ENCODE peak calls at places on chromosomes 11 and 22, in seven cellular contexts. Z, C, D, K, V, R and G are unnamed samples. For H3K27me3, the result is how much of the 10 kb centered on the place peaks cover.

GRCh38 chr11:30710216-30710615 is 124.1 kb upstream of the MPPED2 start:
- DNase-seq in Z (no peak), C (no peak), D (no peak), K (no peak), V (no peak), R (no peak), G (no peak)

GRCh38 chr11:111605681-111606080 is 3.4 kb downstream of the SIK2 start:
- DNase-seq in Z (no peak), C (no peak), D (no peak), K (no peak), V (no peak), R (no peak), G (no peak)

GRCh38 chr11:134223066-134223465 is 701 bp downstream of the NCAPD3 start:
- DNase-seq in Z (no peak), C (no peak), D (no peak), K (no peak), V (no peak), R (no peak), G (peak)

GRCh38 chr22:33601062-33601461 is 319.2 kb downstream of the LARGE1 start:
- DNase-seq in Z (no peak), C (no peak), D (no peak), K (no peak), V (no peak), R (no peak), G (no peak)

GRCh38 chr11:12141283-12141682 is 30.9 kb downstream of the MICAL2 start:
- DNase-seq in Z (no peak), C (no peak), D (no peak), K (no peak), V (no peak), R (no peak), G (no peak)

GRCh38 chr11:44464741-44465140 is 100.7 kb upstream of the CD82 start:
- DNase-seq in Z (no peak), C (no peak), D (no peak), K (no peak), V (no peak), R (no peak), G (no peak)

GRCh38 chr11:2567026-2567671 is 122.3 kb downstream of the KCNQ1 start:
- DNase-seq in Z (peak), C (no peak), D (no peak), K (peak), V (no peak), R (no peak), G (no peak)

GRCh38 chr11:47361419-47361818 is 8.9 kb upstream of the MYBPC3 start:
- DNase-seq in Z (peak), C (no peak), D (no peak), K (no peak), V (no peak), R (no peak), G (no peak)

GRCh38 chr11:130181295-130182272 is 22.0 kb downstream of the ST14 start:
- DNase-seq in Z (peak), C (no peak), D (peak), K (no peak), V (no peak), R (no peak), G (no peak)

GRCh38 chr11:82398300-82398815 is 335.3 kb downstream of the FAM181B start:
- DNase-seq in Z (no peak), C (no peak), D (no peak), K (peak), V (no peak), R (no peak), G (no peak)

GRCh38 chr11:86811637-86812321 is 11.4 kb downstream of the PRSS23 start:
- DNase-seq in Z (no peak), C (no peak), D (peak), K (no peak), V (no peak), R (no peak), G (peak)

GRCh38 chr11:117620659-117621058 is 176.4 kb downstream of the DSCAML1 start:
- DNase-seq in Z (no peak), C (no peak), D (no peak), K (no peak), V (no peak), R (no peak), G (no peak)

GRCh38 chr11:46248270-46249102 is 29.0 kb upstream of the CREB3L1 start:
- DNase-seq in Z (no peak), C (no peak), D (peak), K (no peak), V (no peak), R (no peak), G (peak)

GRCh38 chr22:20118572-20119020 is 1.6 kb upstream of the TRMT2A start:
- DNase-seq in Z (no peak), C (no peak), D (no peak), K (no peak), V (no peak), R (no peak), G (no peak)

GRCh38 chr22:26718905-26719304 is 61.5 kb downstream of the MIAT start:
- DNase-seq in Z (no peak), C (no peak), D (peak), K (no peak), V (no peak), R (no peak), G (peak)

GRCh38 chr11:614583-615452 is 932 bp downstream of the IRF7 start:
- DNase-seq in Z (peak), C (no peak), D (no peak), K (peak), V (no peak), R (no peak), G (no peak)

GRCh38 chr11:2794947-2795346 is 90.6 kb downstream of the CDKN1C start:
- DNase-seq in Z (peak), C (no peak), D (no peak), K (peak), V (no peak), R (no peak), G (no peak)

GRCh38 chr11:87122852-87123251 is 85.1 kb downstream of the TMEM135 start:
- DNase-seq in Z (no peak), C (no peak), D (no peak), K (no peak), V (no peak), R (no peak), G (no peak)

GRCh38 chr11:129840236-129840635 is 24.6 kb downstream of the TMEM45B start:
- DNase-seq in Z (no peak), C (no peak), D (no peak), K (no peak), V (no peak), R (no peak), G (no peak)

GRCh38 chr11:46326813-46327416 is 20.3 kb upstream of the DGKZ start:
- DNase-seq in Z (no peak), C (no peak), D (no peak), K (no peak), V (no peak), R (no peak), G (no peak)

GRCh38 chr11:130477646-130478203 is 29.3 kb downstream of the ADAMTS15 start:
- DNase-seq in Z (no peak), C (no peak), D (no peak), K (no peak), V (no peak), R (no peak), G (no peak)

GRCh38 chr11:69102732-69103615 is 52.8 kb upstream of the SMIM38 start:
- DNase-seq in Z (no peak), C (no peak), D (no peak), K (no peak), V (no peak), R (no peak), G (no peak)

GRCh38 chr11:120929664-120930154 is 94.2 kb upstream of the TBCEL start:
- DNase-seq in Z (no peak), C (peak), D (peak), K (no peak), V (peak), R (no peak), G (no peak)

GRCh38 chr11:111438846-111439520 is 59.9 kb upstream of the POU2AF1 start:
- DNase-seq in Z (peak), C (no peak), D (no peak), K (peak), V (no peak), R (no peak), G (no peak)

GRCh38 chr11:82080160-82080559 is 653.5 kb downstream of the FAM181B start:
- DNase-seq in Z (no peak), C (no peak), D (peak), K (no peak), V (no peak), R (no peak), G (no peak)

GRCh38 chr11:9267680-9268079 is 2.5 kb upstream of the DENND5A start:
- DNase-seq in Z (no peak), C (no peak), D (no peak), K (no peak), V (no peak), R (no peak), G (no peak)

GRCh38 chr11:30879322-30880020 is 293.3 kb upstream of the MPPED2 start:
- DNase-seq in Z (no peak), C (no peak), D (no peak), K (no peak), V (no peak), R (no peak), G (no peak)

DNA sequence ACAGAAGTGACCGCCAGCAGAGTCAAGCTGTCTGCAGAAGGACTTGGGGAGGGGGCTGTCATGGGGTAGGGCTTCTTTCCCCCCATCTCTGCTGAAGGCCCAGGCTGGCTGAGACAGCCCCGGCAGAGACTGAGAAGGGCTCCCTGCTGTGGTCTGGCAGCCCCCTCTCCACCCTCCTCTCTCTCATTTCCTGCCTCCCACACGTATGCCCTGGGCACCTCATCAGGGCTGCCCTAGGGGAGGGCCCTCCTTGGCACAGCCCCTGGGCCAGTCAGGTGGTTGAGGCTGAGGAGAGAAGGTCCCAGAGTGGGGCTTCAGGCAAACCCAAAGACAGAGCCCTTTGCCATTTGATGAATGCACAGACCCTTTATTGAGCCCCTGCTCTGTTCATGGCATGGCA is 3.6 kb downstream of the RASD2 start:
- DNase-seq in Z (no peak), C (no peak), D (no peak), K (no peak), V (no peak), R (no peak), G (no peak)
- H3K27me3 ChIP-seq in Z (under half), C (under half), D (under half), K (under half), V (under half), R (under half), G (under half)

GRCh38 chr11:93686812-93687211 is 25.3 kb downstream of the CEP295 start:
- DNase-seq in Z (no peak), C (no peak), D (peak), K (no peak), V (no peak), R (no peak), G (no peak)
- H3K27ac ChIP-seq in Z (no peak), C (no peak), D (no peak), K (no peak), V (no peak), R (no peak), G (no peak)

GRCh38 chr22:49545606-49546005 is 282.1 kb downstream of the BRD1 start:
- DNase-seq in Z (no peak), C (no peak), D (no peak), K (peak), V (no peak), R (no peak), G (no peak)

GRCh38 chr22:49549256-49549655 is 278.4 kb downstream of the BRD1 start:
- DNase-seq in Z (peak), C (no peak), D (no peak), K (peak), V (no peak), R (no peak), G (no peak)

GRCh38 chr22:49547751-49548239 is 279.9 kb downstream of the BRD1 start:
- DNase-seq in Z (peak), C (no peak), D (no peak), K (peak), V (no peak), R (no peak), G (no peak)

GRCh38 chr22:49548356-49549202 is 279.1 kb downstream of the BRD1 start:
- DNase-seq in Z (peak), C (no peak), D (no peak), K (peak), V (no peak), R (no peak), G (no peak)

GRCh38 chr22:49546811-49547585 is 280.7 kb downstream of the BRD1 start:
- DNase-seq in Z (peak), C (no peak), D (no peak), K (peak), V (no peak), R (no peak), G (no peak)
- H3K27me3 ChIP-seq in Z (under half), C (under half), D (under half), K (under half), V (under half), R (under half), G (under half)

DNA sequence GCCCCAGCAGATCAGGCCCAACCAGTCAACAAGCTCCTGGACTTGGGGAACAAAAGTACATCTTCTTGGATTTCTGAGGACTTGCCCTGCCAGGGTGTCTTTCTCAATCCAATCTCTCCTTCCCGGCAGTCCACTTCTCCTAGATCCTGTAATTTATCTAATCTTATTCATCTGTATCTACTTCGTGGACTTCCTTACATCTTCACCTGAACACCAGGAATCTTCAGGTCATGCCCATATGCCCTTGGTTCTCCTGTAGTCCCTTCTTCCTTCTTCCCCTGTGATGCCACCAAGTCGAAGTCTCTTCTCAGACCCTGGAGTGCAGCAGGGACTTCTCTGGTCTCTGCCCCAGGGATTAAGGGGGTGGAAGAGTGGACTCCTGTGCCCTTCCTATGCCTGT is 100.3 kb downstream of the ZNF280B start:
- DNase-seq in Z (no peak), C (no peak), D (no peak), K (no peak), V (no peak), R (no peak), G (no peak)
- H3K27ac ChIP-seq in Z (no peak), C (no peak), D (no peak), K (no peak), V (no peak), R (no peak), G (no peak)

GRCh38 chr22:39926175-39927152 is 25.6 kb downstream of the GRAP2 start:
- DNase-seq in Z (no peak), C (no peak), D (no peak), K (no peak), V (no peak), R (no peak), G (no peak)

GRCh38 chr22:39924286-39924685 is 23.4 kb downstream of the GRAP2 start:
- DNase-seq in Z (no peak), C (no peak), D (no peak), K (no peak), V (no peak), R (no peak), G (no peak)

GRCh38 chr22:39920134-39920743 is 19.4 kb downstream of the GRAP2 start:
- DNase-seq in Z (no peak), C (peak), D (no peak), K (no peak), V (no peak), R (peak), G (no peak)

GRCh38 chr22:39925273-39925672 is 24.4 kb downstream of the GRAP2 start:
- DNase-seq in Z (no peak), C (no peak), D (no peak), K (no peak), V (no peak), R (no peak), G (no peak)

GRCh38 chr22:39923689-39924088 is 22.8 kb downstream of the GRAP2 start:
- DNase-seq in Z (no peak), C (no peak), D (no peak), K (no peak), V (no peak), R (no peak), G (no peak)
- H3K27me3 ChIP-seq in Z (under half), C (under half), D (under half), K (under half), V (under half), R (under half), G (under half)

DNA sequence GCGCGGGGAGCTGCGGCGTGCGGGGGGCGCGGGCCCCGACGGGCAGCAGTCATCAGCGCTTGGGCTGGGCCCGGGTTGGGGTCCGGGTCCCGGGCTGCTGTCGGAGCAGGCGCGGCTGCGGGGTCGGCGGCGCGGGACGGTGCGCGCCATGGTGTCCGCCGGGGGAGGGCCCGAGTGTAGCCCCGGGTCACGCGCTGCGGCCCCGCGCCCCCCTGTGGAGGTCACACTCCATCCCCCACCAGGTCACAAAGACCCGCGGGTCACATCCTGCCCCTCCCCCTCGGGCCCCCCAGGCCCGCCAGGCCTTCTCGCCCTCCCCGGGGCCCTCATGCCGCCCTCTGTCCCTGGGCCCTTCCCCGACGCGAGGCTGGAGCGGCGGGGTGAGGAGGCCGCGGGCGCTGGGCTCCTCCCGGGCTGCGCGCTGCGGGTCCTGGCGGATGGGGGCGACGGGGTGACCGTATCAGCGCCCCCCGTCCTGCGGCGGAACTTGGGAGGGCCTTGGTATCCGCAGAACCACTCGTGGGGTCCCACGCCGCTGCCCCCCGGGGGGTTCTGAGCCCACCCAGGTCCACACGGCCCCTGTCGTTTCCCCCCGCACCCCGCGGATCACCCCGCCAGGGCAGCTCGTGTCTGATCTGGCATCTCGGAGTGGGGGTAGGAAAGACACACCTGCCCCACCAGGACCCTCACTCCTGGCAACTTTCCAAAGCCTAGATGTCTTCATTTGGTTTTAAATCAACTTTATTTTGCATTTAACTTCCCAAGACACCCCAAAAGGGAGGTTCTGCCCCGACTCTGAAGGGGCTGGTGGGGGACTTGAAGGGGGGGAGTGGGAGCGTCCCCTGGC is 463 bp upstream of the TTLL8 start:
- DNase-seq in Z (no peak), C (no peak), D (no peak), K (no peak), V (no peak), R (no peak), G (no peak)
- H3K27ac ChIP-seq in Z (no peak), C (no peak), D (no peak), K (no peak), V (no peak), R (no peak), G (no peak)

GRCh38 chr22:17880468-17880867 is 106.2 kb upstream of the BID start:
- DNase-seq in Z (no peak), C (no peak), D (no peak), K (no peak), V (no peak), R (no peak), G (no peak)

GRCh38 chr22:17880020-17880419 is 105.8 kb upstream of the BID start:
- DNase-seq in Z (no peak), C (no peak), D (no peak), K (no peak), V (no peak), R (no peak), G (no peak)

GRCh38 chr22:17878970-17879369 is 104.7 kb upstream of the BID start:
- DNase-seq in Z (no peak), C (no peak), D (peak), K (no peak), V (no peak), R (no peak), G (no peak)

GRCh38 chr22:17875631-17876030 is 101.4 kb upstream of the BID start:
- DNase-seq in Z (no peak), C (no peak), D (no peak), K (no peak), V (no peak), R (no peak), G (no peak)

DNA sequence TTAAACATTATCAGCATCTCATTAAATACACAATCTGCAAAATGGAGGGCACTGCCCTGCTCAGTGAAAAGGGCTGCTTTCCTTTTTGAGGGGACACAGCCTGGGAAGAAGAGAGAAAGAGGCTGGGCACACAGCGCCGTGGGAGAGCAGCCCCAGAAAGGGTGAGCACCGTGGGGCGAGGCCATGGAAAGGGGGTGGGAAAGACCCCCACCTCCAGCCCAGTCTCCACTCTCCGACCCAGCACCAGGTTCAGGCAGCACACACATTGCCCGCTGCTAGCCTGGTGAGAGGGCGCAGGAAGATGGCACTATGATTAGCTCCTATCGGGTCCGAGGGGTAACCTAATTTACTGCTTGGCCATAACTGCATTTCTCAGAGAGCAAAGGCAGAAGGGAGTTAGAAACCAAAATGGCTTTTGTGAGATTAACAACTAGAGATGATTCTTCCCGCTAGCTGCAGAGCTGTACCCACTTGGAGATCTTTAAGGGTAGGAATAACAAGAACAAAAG is 104.0 kb upstream of the BID start:
- DNase-seq in Z (no peak), C (no peak), D (no peak), K (no peak), V (no peak), R (no peak), G (no peak)
- H3K27me3 ChIP-seq in Z (under half), C (under half), D (under half), K (under half), V (under half), R (under half), G (under half)

GRCh38 chr11:64998141-64998540 is 1.4 kb upstream of the BATF2 start:
- DNase-seq in Z (no peak), C (no peak), D (no peak), K (no peak), V (no peak), R (no peak), G (no peak)
- H3K27ac ChIP-seq in Z (no peak), C (no peak), D (no peak), K (no peak), V (no peak), R (no peak), G (no peak)

DNA sequence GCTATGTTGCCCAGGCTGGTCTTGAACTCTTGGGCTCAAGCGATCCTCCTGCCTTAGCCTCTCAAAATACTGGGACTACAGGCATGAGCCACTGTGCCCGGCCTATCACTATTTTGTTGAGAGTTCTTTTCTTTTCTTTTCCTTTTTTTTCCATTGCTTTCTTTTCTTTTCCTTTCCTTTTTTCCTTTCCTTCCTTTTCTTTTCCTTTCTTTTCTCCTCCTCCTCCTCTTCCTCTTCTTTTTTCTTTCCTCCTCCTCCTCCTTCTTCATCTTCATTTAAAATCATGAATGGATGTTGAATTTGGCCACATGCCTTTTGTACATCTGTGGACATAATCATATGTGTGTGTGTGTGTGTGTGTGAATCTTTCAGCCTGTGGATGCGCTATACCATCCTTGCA is 25.7 kb upstream of the PRAME start:
- DNase-seq in Z (no peak), C (no peak), D (no peak), K (no peak), V (no peak), R (no peak), G (no peak)
- H3K27me3 ChIP-seq in Z (under half), C (under half), D (under half), K (under half), V (under half), R (under half), G (under half)